ENCODE peak calls at places on chromosomes 16 and 17, in five cellular contexts. A is SK-N-SH, Z is IMR-90, H is K562, V is GM12878. R is an unnamed sample.

GRCh38 chr16:50600582-50601283 is 52.5 kb downstream of the NKD1 start:
- DNase-seq in H (no peak), V (no peak), A (no peak), Z (no peak), R (no peak)

GRCh38 chr17:78935419-78936323 is 10.5 kb upstream of the TIMP2 start:
- DNase-seq in A (peak; percentile 97), H (peak; percentile 26), V (no peak), Z (peak; percentile 99), R (peak; percentile 82)

GRCh38 chr17:79165296-79165695 is 90.7 kb downstream of the ENGASE start:
- DNase-seq in V (no peak), H (no peak), A (no peak), Z (no peak), R (no peak)

GRCh38 chr16:53503270-53503911 is 382 bp upstream of the AKTIP start:
- DNase-seq in A (peak; percentile 98), H (peak; percentile 98), V (peak; percentile 99), Z (peak; percentile 100), R (peak; percentile 95)

GRCh38 chr17:57455063-57455914 is 199.0 kb downstream of the MSI2 start:
- DNase-seq in Z (peak; percentile 57), A (no peak), V (peak; percentile 94), H (no peak), R (no peak)

GRCh38 chr17:42842286-42842685 is 2.1 kb upstream of the AOC2 start:
- DNase-seq in A (no peak), V (no peak), Z (peak; percentile 36), H (no peak), R (no peak)

GRCh38 chr17:81365601-81366585 is 29.4 kb upstream of the BAHCC1 start:
- DNase-seq in Z (peak; percentile 81), V (peak; percentile 28), A (peak; percentile 63), H (no peak), R (no peak)

GRCh38 chr17:81196505-81197408 is 26.0 kb downstream of the CEP131 start:
- DNase-seq in Z (no peak), H (no peak), V (no peak), A (no peak), R (no peak)

GRCh38 chr16:56506941-56507340 is 12.9 kb downstream of the BBS2 start:
- DNase-seq in Z (peak; percentile 80), H (no peak), V (no peak), A (no peak), R (no peak)

GRCh38 chr17:48915459-48916282 is 7.5 kb downstream of the UBE2Z start:
- DNase-seq in A (no peak), H (no peak), Z (peak; percentile 93), V (peak; percentile 74), R (peak; percentile 70)

GRCh38 chr17:37746617-37747016 is 1.8 kb upstream of the HNF1B start:
- DNase-seq in Z (no peak), H (no peak), V (no peak), A (no peak), R (no peak)

GRCh38 chr17:6670571-6670970 is 19.0 kb downstream of the C17orf100 start:
- DNase-seq in Z (no peak), H (no peak), A (no peak), V (no peak), R (no peak)

GRCh38 chr17:48544356-48545021 is 420 bp downstream of the HOXB2 start:
- DNase-seq in Z (peak; percentile 93), H (peak; percentile 61), V (no peak), A (no peak), R (no peak)

GRCh38 chr17:56203430-56203829 is 50.2 kb downstream of the ANKFN1 start:
- DNase-seq in V (no peak), Z (no peak), A (peak; percentile 19), H (peak; percentile 57), R (peak; percentile 40)

GRCh38 chr17:57705921-57706695 is 39.0 kb downstream of the CCDC182 start:
- DNase-seq in Z (no peak), V (no peak), A (no peak), H (no peak), R (no peak)

GRCh38 chr17:30372755-30373154 is 6.0 kb upstream of the CPD start:
- DNase-seq in Z (peak; percentile 80), H (no peak), V (no peak), A (no peak), R (peak; percentile 64)

GRCh38 chr17:36938566-36939058 is 1.3 kb downstream of the LHX1 start:
- DNase-seq in H (no peak), Z (no peak), V (no peak), A (no peak), R (no peak)

GRCh38 chr16:88116121-88116900 is 165.1 kb downstream of the BANP start:
- DNase-seq in V (no peak), H (no peak), A (no peak), Z (peak; percentile 77), R (no peak)

GRCh38 chr17:50201226-50201854 is at the start of gene COL1A1:
- DNase-seq in Z (peak; percentile 90), V (no peak), H (no peak), A (peak; percentile 54), R (no peak)

GRCh38 chr17:18184143-18185007 is 747 bp downstream of the ALKBH5 start:
- DNase-seq in Z (peak; percentile 55), H (peak; percentile 59), A (no peak), V (no peak), R (peak; percentile 56)

GRCh38 chr17:16969931-16970906 is 1.7 kb downstream of the TNFRSF13B start:
- DNase-seq in Z (no peak), A (no peak), V (no peak), H (no peak), R (no peak)

GRCh38 chr16:51149721-51150158 is 1.3 kb downstream of the SALL1 start:
- DNase-seq in V (no peak), A (peak; percentile 28), Z (no peak), H (no peak), R (no peak)

GRCh38 chr16:29784901-29785500 is 5.5 kb upstream of the KIF22 start:
- DNase-seq in H (peak; percentile 76), V (no peak), A (no peak), Z (peak; percentile 22), R (peak; percentile 38)

GRCh38 chr16:65618931-65619330 is 497.1 kb upstream of the CDH11 start:
- DNase-seq in Z (no peak), H (no peak), A (no peak), V (no peak), R (no peak)

GRCh38 chr17:8173056-8173870 is 2.9 kb downstream of the TMEM107 start:
- DNase-seq in Z (peak; percentile 99), V (peak; percentile 98), A (peak; percentile 77), H (peak; percentile 48), R (peak; percentile 100)
- TF ChIP-seq RCOR1 in Z (no peak), V (no peak), A (no peak), H (peak; percentile 67), R (no peak)

GRCh38 chr17:28985950-28986713 is 19.7 kb downstream of the SEZ6 start:
- DNase-seq in H (peak; percentile 50), V (no peak), A (no peak), Z (no peak), R (no peak)

GRCh38 chr17:28978016-28978415 is 26.7 kb upstream of the PHF12 start:
- DNase-seq in H (no peak), V (no peak), A (no peak), Z (no peak), R (no peak)

GRCh38 chr17:28983286-28984240 is 22.3 kb downstream of the SEZ6 start:
- DNase-seq in V (no peak), A (no peak), Z (peak; percentile 11), H (peak; percentile 33), R (no peak)

GRCh38 chr17:28978565-28978964 is 27.2 kb upstream of the PHF12 start:
- DNase-seq in V (no peak), A (no peak), Z (no peak), H (no peak), R (no peak)

GRCh38 chr17:28982191-28982793 is 23.5 kb downstream of the SEZ6 start:
- DNase-seq in V (peak; percentile 64), H (no peak), Z (peak; percentile 24), A (no peak), R (no peak)
- TF ChIP-seq RCOR1 in V (no peak), H (no peak), Z (no peak), A (no peak), R (no peak)

DNA sequence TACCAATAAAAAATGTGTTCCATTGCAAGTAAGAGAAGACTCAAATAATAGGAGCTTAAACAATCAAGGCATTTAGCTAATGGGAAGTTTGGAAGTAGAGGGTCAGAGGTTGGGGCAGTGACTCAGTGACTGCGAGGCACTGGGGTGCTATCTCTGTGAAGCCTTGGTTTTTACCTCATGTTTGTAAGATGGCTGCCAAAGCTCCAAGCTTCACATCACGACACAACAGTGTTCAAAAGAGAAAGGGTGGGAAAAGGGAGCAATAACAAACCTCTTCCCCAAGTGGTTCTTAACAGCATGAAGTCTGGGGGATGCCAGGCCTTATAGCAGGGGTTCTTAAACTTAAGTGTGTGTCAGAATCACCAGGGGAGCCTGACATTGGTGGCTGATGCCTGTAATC is 26.6 kb upstream of the GPRC5B start:
- DNase-seq in H (no peak), Z (no peak), A (no peak), V (no peak), R (no peak)
- TF ChIP-seq RCOR1 in H (no peak), Z (no peak), A (no peak), V (no peak), R (no peak)

GRCh38 chr17:82859431-82860403 is 19.9 kb upstream of the ZNF750 start:
- DNase-seq in Z (peak; percentile 70), A (no peak), H (peak; percentile 46), V (peak; percentile 63), R (peak; percentile 41)
- TF ChIP-seq RCOR1 in Z (no peak), A (no peak), H (no peak), V (peak; percentile 8), R (no peak)

DNA sequence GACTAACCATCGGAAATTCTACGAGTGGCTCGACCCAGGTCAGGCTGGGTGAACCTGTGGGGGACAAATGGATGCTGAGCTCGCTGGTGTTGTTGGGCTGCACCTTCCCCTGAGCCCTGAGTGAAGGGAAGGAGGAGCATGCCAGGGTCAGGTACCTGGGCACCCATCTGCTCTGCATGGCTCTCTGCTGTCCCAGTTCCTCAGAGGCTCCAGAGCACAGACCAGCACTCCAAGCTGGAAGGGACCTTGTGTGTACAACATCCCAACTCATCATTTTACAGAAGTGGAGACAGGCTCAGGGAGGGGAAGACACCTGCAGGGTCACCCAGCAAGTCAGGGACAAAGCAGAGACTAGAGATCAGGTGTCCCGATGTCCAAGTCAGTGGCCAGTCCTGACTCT is 84.9 kb upstream of the NLRP1 start:
- DNase-seq in A (no peak), Z (no peak), V (no peak), H (no peak), R (no peak)
- TF ChIP-seq RCOR1 in A (no peak), Z (no peak), V (no peak), H (no peak), R (no peak)

DNA sequence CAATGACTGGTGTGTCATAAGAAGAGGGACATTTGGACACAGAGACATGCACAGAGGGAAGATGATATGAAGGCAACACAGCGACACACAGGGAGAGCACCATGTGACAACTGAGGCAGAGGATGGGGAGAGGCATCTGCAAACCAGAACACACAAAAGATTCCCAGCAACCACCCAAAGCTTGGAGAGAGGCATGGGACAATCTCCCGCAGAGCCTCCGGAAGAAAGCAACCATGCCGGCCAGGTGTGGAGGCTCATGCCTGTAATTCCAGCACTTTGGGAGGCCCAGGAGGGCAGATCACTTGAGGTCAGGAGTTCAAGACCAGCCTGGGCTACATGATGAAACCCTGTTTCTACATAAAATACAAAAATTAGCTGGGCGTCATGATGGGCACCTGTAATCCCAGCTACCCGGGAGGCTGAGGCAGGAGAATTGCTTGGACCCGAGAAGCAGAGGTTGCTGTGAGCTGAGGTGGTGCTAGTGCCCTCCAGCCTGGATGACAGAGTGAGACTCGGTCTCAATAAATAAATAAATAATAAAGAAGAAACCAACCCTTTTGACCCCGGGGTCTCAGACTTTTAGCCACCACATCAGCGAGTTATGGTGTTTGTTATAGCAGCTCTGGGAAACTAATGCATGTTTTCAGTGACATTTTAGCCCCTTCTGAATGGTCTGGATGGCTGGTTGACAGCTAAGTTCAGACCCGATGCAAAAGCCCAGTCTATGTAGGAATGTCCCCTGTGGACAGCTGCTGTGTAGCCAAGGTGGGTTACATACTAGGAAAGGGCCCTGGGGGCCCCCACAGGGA is 13.8 kb upstream of the PLCG2 start:
- DNase-seq in V (no peak), H (no peak), Z (no peak), A (no peak), R (no peak)
- TF ChIP-seq RCOR1 in V (no peak), H (no peak), Z (no peak), A (no peak), R (no peak)

R was measured in A549.